ENCODE peak calls at places on chromosomes 2 and 18, in seven cellular contexts. J, K, G, C, E, D and M are unnamed samples.
A peak's percentile ranks its signal among the peaks of the same experiment; 100 is the strongest.

GRCh38 chr2:149899390-149899789 is 311.8 kb upstream of the MMADHC start:
- DNase-seq in J (no peak), E (no peak), C (no peak), D (no peak), G (no peak), K (no peak), M (no peak)

GRCh38 chr18:3872651-3873050 is 422.7 kb downstream of the TGIF1 start:
- DNase-seq in E (no peak), C (no peak), K (no peak), D (no peak), J (no peak), G (no peak), M (no peak)

GRCh38 chr2:99975386-99975785 is 167.0 kb downstream of the AFF3 start:
- DNase-seq in G (no peak), D (no peak), C (no peak), K (no peak), J (peak; percentile 53), E (peak; percentile 80), M (no peak)

GRCh38 chr2:24926602-24927252 is 6.7 kb upstream of the ADCY3 start:
- DNase-seq in C (peak; percentile 44), D (no peak), J (peak; percentile 59), K (no peak), E (peak; percentile 75), G (no peak), M (peak; percentile 18)

GRCh38 chr2:46376586-46377286 is 79.5 kb downstream of the EPAS1 start:
- DNase-seq in E (no peak), J (no peak), D (no peak), G (no peak), C (no peak), K (no peak), M (no peak)

GRCh38 chr2:206836722-206837121 is 71.3 kb downstream of the FASTKD2 start:
- DNase-seq in D (no peak), C (no peak), G (no peak), J (no peak), E (no peak), K (no peak), M (no peak)

GRCh38 chr2:112031916-112032582 is 23.0 kb upstream of the TMEM87B start:
- DNase-seq in E (peak; percentile 77), C (no peak), G (no peak), J (peak; percentile 75), K (no peak), D (peak; percentile 6), M (no peak)

GRCh38 chr2:70214958-70215357 is 24.1 kb upstream of the C2orf42 start:
- DNase-seq in C (no peak), G (no peak), J (no peak), D (no peak), K (no peak), E (peak; percentile 91), M (no peak)

GRCh38 chr2:72999729-73000725 is 71.5 kb downstream of the SFXN5 start:
- DNase-seq in E (peak; percentile 60), G (no peak), C (no peak), J (peak; percentile 46), D (no peak), K (no peak), M (no peak)

GRCh38 chr2:204260162-204260877 is 285.0 kb upstream of the PARD3B start:
- DNase-seq in J (peak; percentile 67), G (peak; percentile 40), D (peak; percentile 90), K (no peak), C (peak; percentile 31), E (peak; percentile 81), M (peak; percentile 82)

GRCh38 chr2:220033546-220033945 is 406.1 kb downstream of the SLC4A3 start:
- DNase-seq in J (no peak), E (peak; percentile 30), D (no peak), K (no peak), C (no peak), G (no peak), M (no peak)

GRCh38 chr2:151056870-151057269 is 204.8 kb downstream of the RBM43 start:
- DNase-seq in E (peak; percentile 55), D (no peak), J (peak; percentile 79), G (no peak), K (no peak), C (no peak), M (no peak)

GRCh38 chr18:57744211-57744694 is 58.9 kb downstream of the ATP8B1 start:
- DNase-seq in J (no peak), E (no peak), G (no peak), D (no peak), C (no peak), K (no peak), M (no peak)

GRCh38 chr18:49024808-49025361 is 74.1 kb upstream of the SMAD7 start:
- DNase-seq in D (no peak), G (no peak), J (no peak), C (no peak), K (no peak), E (no peak), M (no peak)

GRCh38 chr2:9136997-9137819 is 69.4 kb upstream of the ASAP2 start:
- DNase-seq in G (no peak), J (no peak), D (no peak), E (no peak), C (peak; percentile 91), K (no peak), M (no peak)

DNA sequence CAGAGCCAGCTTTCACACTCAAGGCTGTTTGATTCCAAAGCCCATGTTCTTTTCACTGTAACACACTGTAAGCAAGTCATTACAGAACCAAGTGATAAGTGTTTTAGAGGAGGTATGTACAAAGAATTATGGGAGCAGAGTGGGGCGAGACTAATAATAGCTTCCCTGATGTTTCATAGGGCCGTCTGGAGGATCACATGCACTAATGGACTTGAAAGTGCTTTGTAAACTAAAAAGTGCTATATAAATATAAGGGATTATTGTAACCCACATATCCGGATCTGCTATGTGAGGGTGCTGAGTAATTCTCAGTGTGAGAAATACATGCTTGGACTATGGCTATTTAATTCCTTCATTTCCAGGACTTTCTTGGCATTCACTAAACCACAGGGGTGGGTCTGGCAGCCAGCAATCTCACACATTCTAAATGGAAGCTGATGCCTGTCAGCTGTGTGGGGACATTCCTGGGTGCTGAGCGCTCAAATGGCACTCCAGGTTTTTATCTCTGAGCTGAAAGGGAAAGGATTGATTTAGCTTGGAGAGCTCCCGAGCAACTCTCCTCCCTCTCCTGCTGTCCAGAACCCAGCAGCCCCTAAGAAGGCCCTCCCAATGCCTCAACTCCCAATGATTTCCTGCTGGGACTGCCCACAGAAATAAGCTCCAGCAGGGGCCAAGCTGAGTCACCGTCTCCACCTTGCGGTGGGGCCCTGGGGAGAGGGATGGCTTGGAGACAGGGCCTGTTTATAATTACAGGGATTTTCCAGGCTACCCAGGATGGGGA is 222.8 kb downstream of the SOX11 start:
- DNase-seq in E (no peak), G (no peak), J (no peak), D (peak; percentile 90), K (no peak), C (no peak), M (peak; percentile 40)
- TF ChIP-seq CTCF in E (no peak), G (no peak), J (no peak), D (no peak), K (no peak), C (no peak), M (no peak)

GRCh38 chr2:202278944-202279343 is 13.4 kb downstream of the NOP58 start:
- DNase-seq in G (no peak), J (peak; percentile 62), E (peak; percentile 45), C (no peak), D (peak; percentile 51), K (no peak), M (no peak)
- TF ChIP-seq CTCF in G (no peak), J (peak; percentile 54), E (peak; percentile 63), C (no peak), D (peak; percentile 74), K (peak; percentile 35), M (peak; percentile 47)

GRCh38 chr18:5851998-5852397 is 43.3 kb downstream of the TMEM200C start:
- DNase-seq in E (no peak), K (no peak), G (no peak), D (no peak), J (no peak), C (no peak), M (no peak)
- TF ChIP-seq CTCF in E (no peak), K (no peak), G (no peak), D (no peak), J (no peak), C (no peak), M (no peak)

GRCh38 chr18:8450013-8450412 is 159.2 kb upstream of the RAB12 start:
- DNase-seq in C (no peak), J (no peak), K (no peak), D (peak; percentile 11), E (peak; percentile 7), G (no peak), M (no peak)
- TF ChIP-seq CTCF in C (no peak), J (peak; percentile 54), K (peak; percentile 85), D (peak; percentile 57), E (peak; percentile 42), G (peak; percentile 66), M (peak; percentile 43)

DNA sequence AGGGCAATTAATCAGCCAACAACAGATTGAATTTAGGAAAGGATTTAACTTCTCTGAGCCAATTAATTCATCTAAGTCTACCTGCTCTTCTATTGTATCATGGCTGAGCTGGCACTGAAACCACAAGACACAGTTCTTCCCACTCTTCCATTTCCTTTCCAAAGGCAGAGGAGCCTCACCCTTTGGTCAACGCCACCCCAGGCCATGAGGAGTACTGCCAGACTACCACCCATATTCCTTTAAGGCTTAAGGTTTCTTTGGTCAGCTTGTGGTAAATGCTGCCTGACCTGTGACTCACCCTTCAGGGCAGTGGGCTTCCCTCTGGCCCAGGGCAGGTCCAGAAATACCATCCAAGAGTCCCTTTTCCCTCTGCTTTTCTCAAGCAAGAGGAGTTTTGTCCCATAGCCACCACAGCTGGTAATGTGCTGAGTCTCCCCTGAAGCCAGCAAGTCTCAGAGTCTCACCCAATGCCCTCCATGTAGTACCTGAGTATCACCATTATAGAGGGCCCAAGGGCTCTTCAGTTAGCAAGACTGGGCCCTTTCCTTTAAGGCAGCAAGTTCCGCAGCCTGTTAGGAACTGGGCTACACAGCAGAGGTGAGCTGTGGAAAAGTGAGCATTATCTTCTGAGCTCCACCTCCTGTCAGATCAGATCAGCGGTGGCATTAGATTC is 900.5 kb upstream of the CRIM1 start:
- DNase-seq in K (no peak), D (no peak), G (no peak), J (peak; percentile 14), E (no peak), C (no peak), M (no peak)
- TF ChIP-seq CTCF in K (peak; percentile 26), D (no peak), G (no peak), J (peak; percentile 13), E (no peak), C (no peak), M (peak; percentile 17)

GRCh38 chr2:4995466-4995865 is 696.7 kb upstream of the SOX11 start:
- DNase-seq in J (no peak), G (no peak), E (no peak), K (no peak), C (no peak), D (no peak), M (no peak)

DNA sequence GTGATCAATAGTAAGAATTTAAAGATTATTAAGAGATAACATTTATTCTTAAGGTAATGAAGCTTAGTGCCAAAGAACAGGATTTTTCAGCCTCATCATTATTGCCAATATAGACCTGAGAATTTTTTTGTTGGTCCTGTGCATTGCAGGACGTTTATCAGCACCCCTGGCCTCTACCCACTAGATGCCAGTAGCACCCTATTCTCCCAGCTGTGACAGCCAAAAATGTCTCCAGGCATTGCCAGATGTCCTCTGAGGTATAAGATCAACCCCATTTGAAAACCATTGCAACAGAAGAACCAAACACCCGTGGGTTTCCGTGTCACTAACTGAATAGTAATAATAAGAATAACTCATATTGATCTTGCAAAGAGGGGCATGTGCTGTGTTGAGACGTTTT is 700.0 kb upstream of the SOX11 start:
- DNase-seq in K (no peak), C (no peak), J (peak; percentile 7), D (peak; percentile 43), G (no peak), E (no peak), M (no peak)
- TF ChIP-seq CTCF in K (no peak), C (no peak), J (peak; percentile 31), D (no peak), G (no peak), E (no peak), M (no peak)

GRCh38 chr18:24544141-24544498 is 83.7 kb downstream of the HRH4 start:
- DNase-seq in E (peak; percentile 42), G (no peak), K (no peak), C (no peak), D (peak; percentile 61), J (peak; percentile 44), M (peak; percentile 29)
- TF ChIP-seq CTCF in E (peak; percentile 16), G (peak; percentile 46), K (no peak), C (no peak), D (peak; percentile 30), J (peak; percentile 50), M (peak; percentile 56)